ENCODE peak calls at places on chromosomes 13 and 19, in seven cellular contexts. K is GM12865, N is fibroblast of the aortic adventitia, I is H9, G is HFFc6, Y is stomach, H is upper lobe of left lung. S is an unnamed sample.

GRCh38 chr19:18419699-18420460 is 682 bp downstream of the SSBP4 start:
- DNase-seq in G (no peak), N (no peak), Y (no peak), I (no peak), K (peak; percentile 55), H (peak; percentile 88), S (no peak)

GRCh38 chr13:28329395-28330158 is 165.4 kb downstream of the FLT1 start:
- DNase-seq in I (no peak), N (peak; percentile 96), H (no peak), Y (no peak), K (no peak), G (peak; percentile 95), S (peak; percentile 89)

GRCh38 chr13:98549728-98550317 is 27.1 kb downstream of the STK24 start:
- DNase-seq in H (no peak), Y (no peak), I (no peak), G (peak; percentile 44), N (no peak), K (no peak), S (no peak)

GRCh38 chr13:83325454-83325853 is 556.8 kb downstream of the SLITRK1 start:
- DNase-seq in I (no peak), G (peak; percentile 77), K (no peak), H (no peak), Y (no peak), N (peak; percentile 73), S (peak; percentile 19)

GRCh38 chr19:38724380-38724854 is 19.9 kb downstream of the CAPN12 start:
- DNase-seq in Y (no peak), I (no peak), H (peak; percentile 75), N (no peak), K (no peak), G (no peak), S (no peak)

GRCh38 chr19:29415507-29415906 is 110.3 kb upstream of the VSTM2B start:
- DNase-seq in Y (no peak), I (peak; percentile 75), K (no peak), N (no peak), H (no peak), G (no peak), S (no peak)

GRCh38 chr13:105773887-105774538 is 761.4 kb downstream of the EFNB2 start:
- DNase-seq in I (no peak), Y (no peak), N (no peak), K (peak; percentile 39), H (no peak), G (no peak), S (no peak)

GRCh38 chr13:111474136-111475002 is 153.9 kb downstream of the TEX29 start:
- DNase-seq in N (peak; percentile 44), K (peak; percentile 38), I (peak; percentile 64), H (peak; percentile 53), Y (no peak), G (peak; percentile 53), S (no peak)

GRCh38 chr13:81302125-81302524 is 961.2 kb upstream of the SPRY2 start:
- DNase-seq in G (no peak), H (no peak), K (no peak), Y (no peak), N (no peak), I (no peak), S (no peak)

GRCh38 chr19:48102870-48103751 is 7.5 kb downstream of the PLA2G4C start:
- DNase-seq in I (peak; percentile 72), Y (no peak), N (peak; percentile 63), K (peak; percentile 53), H (no peak), G (peak; percentile 56), S (no peak)

GRCh38 chr13:110644892-110645521 is 29.7 kb downstream of the NAXD start:
- DNase-seq in Y (peak; percentile 77), G (peak; percentile 71), I (peak; percentile 93), N (peak; percentile 54), K (peak; percentile 84), H (peak; percentile 88), S (peak; percentile 7)

GRCh38 chr19:17401628-17402027 is 3.8 kb downstream of the BST2 start:
- DNase-seq in G (no peak), I (no peak), N (no peak), Y (no peak), H (no peak), K (no peak), S (no peak)

GRCh38 chr13:67351915-67352314 is 121.8 kb upstream of the PCDH9 start:
- DNase-seq in N (peak; percentile 10), K (no peak), Y (no peak), H (no peak), I (no peak), G (no peak), S (no peak)

GRCh38 chr13:23651887-23652286 is 81.7 kb downstream of the TNFRSF19 start:
- DNase-seq in H (no peak), I (no peak), G (no peak), K (no peak), Y (no peak), N (no peak), S (no peak)

GRCh38 chr19:40523322-40524047 is 53.2 kb upstream of the SHKBP1 start:
- DNase-seq in I (peak; percentile 90), H (peak; percentile 64), Y (peak; percentile 80), N (peak; percentile 47), K (peak; percentile 67), G (peak; percentile 32), S (no peak)

GRCh38 chr13:86689901-86690300 is 890.7 kb upstream of the SLITRK6 start:
- DNase-seq in G (no peak), Y (no peak), I (no peak), N (no peak), K (no peak), H (no peak), S (no peak)

GRCh38 chr19:28705008-28705407 is 507.9 kb downstream of the UQCRFS1 start:
- DNase-seq in Y (no peak), I (no peak), G (peak; percentile 83), H (no peak), N (peak; percentile 90), K (no peak), S (peak; percentile 27)

GRCh38 chr19:7705387-7706187 is 3.7 kb upstream of the FCER2 start:
- DNase-seq in N (no peak), I (no peak), Y (peak; percentile 44), H (no peak), K (peak; percentile 97), G (no peak), S (no peak)

DNA sequence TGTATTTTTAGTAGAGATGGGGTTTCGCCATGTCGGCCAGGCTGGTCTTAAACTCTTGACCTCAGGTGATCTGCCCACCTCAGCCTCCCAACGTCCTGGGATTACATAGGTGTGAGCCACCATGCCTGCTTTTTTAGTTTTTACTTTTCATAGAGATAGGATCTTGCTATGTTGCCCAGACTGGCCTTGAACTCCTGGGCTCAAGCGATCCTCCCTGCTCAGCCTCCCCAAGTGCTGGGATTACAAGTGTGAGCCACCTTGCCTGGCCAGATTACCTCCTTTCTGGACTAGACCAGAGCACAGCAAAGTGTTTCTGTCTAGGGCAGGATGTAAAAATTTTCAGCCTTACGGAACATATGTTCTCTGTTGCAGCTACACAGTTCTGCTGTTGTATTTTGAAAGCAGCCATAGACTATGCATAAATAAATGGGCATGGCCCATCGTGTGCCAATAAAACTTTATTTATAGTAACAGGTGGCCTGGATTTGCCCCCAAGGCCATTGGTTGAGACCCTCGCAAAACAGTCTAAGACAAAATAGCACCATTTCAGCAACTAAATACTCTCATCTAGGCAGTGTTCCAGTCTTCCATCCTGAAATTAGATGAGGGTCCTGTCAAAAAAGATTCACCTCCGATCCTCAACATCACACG is 36.0 kb downstream of the GNG7 start:
- DNase-seq in N (no peak), K (no peak), H (no peak), Y (no peak), G (no peak), I (no peak), S (no peak)
- TF ChIP-seq CTCF in N (no peak), K (no peak), H (no peak), Y (no peak), G (no peak), I (no peak), S (no peak)

GRCh38 chr19:58379276-58379675 is 1.6 kb downstream of the ZNF837 start:
- DNase-seq in Y (no peak), H (no peak), N (no peak), K (no peak), I (no peak), G (no peak), S (no peak)

GRCh38 chr19:58380037-58380735 is 644 bp downstream of the ZNF837 start:
- DNase-seq in Y (no peak), H (no peak), N (no peak), G (no peak), K (peak; percentile 40), I (no peak), S (no peak)

GRCh38 chr19:58382997-58383603 is 2.3 kb upstream of the ZNF837 start:
- DNase-seq in N (no peak), K (no peak), H (no peak), I (peak; percentile 24), G (no peak), Y (no peak), S (no peak)

GRCh38 chr19:58381460-58382220 is 810 bp upstream of the ZNF837 start:
- DNase-seq in N (no peak), Y (no peak), I (no peak), G (no peak), H (no peak), K (no peak), S (no peak)

DNA sequence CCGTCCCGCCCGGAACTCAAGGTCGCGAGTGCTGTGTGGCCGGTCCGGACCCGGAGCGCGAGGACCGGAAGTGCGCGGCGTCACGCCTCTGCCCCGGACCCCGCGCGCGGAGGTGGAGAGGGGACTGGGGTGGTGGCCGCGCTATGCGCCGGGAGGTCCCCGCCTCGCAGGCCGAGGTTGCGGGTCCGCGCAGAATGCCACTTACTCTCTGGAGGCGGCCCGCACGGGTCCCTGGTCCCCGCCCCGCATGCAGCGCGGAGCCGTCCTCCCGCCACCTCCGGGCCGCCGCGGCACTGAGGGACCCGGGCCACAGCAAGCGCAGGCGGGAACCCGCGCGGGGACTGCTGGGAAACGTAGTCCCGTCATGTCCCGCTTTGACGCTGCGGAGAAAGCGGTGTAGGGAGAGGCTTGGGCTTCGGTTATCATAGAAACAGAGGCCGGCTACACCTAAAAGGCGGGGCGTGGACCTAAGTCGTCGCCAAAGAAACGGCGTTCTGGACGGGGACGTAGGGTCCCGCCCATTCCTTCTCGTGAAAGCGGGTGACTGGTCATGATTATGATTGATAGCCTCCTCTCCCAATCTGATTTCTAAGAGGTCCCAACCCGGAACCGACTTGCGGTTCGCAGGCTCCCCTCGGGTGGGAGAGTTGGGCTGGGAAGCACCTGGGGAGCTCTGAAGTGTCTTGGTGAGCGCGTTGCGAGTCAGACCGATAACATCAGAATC is at the start of gene ZNF837:
- DNase-seq in G (peak; percentile 100), K (peak; percentile 100), H (peak; percentile 98), N (peak; percentile 100), Y (peak; percentile 99), I (peak; percentile 100), S (peak; percentile 100)
- TF ChIP-seq CTCF in G (no peak), K (peak; percentile 2), H (peak; percentile 9), N (no peak), Y (no peak), I (no peak), S (no peak)

DNA sequence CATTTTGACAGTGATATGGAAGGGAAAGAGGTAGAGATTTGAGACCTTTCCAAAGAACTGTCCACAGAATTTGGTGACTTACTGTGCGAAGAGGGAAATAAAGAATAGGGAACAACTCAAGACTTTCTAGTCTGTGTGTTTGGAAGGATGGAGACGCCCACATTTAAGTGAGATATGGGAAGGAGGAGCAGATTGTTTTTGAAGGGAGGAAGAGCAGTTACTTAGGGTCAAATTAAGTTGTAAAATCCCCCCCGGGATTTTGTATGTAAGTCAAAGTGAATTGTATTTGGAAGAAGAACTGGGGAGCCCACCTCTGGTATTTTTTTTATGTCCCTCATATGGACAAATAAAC is 1.2 kb downstream of the USPL1 start:
- DNase-seq in K (no peak), I (no peak), H (no peak), N (no peak), G (no peak), Y (no peak), S (no peak)
- TF ChIP-seq CTCF in K (no peak), I (no peak), H (no peak), N (no peak), G (no peak), Y (no peak), S (no peak)

GRCh38 chr13:59706101-59706976 is 457.4 kb downstream of the DIAPH3 start:
- DNase-seq in I (no peak), G (no peak), N (no peak), H (no peak), K (peak; percentile 18), Y (no peak), S (no peak)
- TF ChIP-seq CTCF in I (no peak), G (no peak), N (no peak), H (no peak), K (no peak), Y (no peak), S (no peak)